ENCODE peak calls at places on chromosome 17, in six cellular contexts. Q, P, I, D, S and L are unnamed samples.
A peak's percentile ranks its signal among the peaks of the same experiment; 100 is the strongest.

GRCh38 chr17:6044261-6044660 is 25.9 kb upstream of the WSCD1 start:
- DNase-seq in P (no peak), Q (no peak), S (no peak), D (no peak), I (no peak), L (no peak)

GRCh38 chr17:67372751-67373150 is 4.3 kb upstream of the PITPNC1 start:
- DNase-seq in Q (peak; percentile 32), I (no peak), S (no peak), D (no peak), P (no peak), L (no peak)

GRCh38 chr17:55157165-55157564 is 107.6 kb upstream of the HLF start:
- DNase-seq in Q (peak; percentile 33), S (no peak), P (no peak), D (peak; percentile 18), I (peak; percentile 37), L (no peak)

GRCh38 chr17:45108595-45109521 is 23.5 kb downstream of the PLCD3 start:
- DNase-seq in S (no peak), P (no peak), I (no peak), Q (no peak), D (no peak), L (peak; percentile 59)

GRCh38 chr17:42296012-42296411 is 7.7 kb downstream of the STAT5A start:
- DNase-seq in P (no peak), S (no peak), I (no peak), Q (no peak), D (no peak), L (no peak)

GRCh38 chr17:2034157-2034556 is 4.2 kb downstream of the DPH1 start:
- DNase-seq in S (no peak), Q (no peak), P (no peak), I (peak; percentile 65), D (peak; percentile 81), L (no peak)

GRCh38 chr17:56499799-56500388 is 93.6 kb upstream of the NOG start:
- DNase-seq in I (peak; percentile 43), Q (peak; percentile 38), P (no peak), S (no peak), D (peak; percentile 45), L (no peak)

GRCh38 chr17:5381542-5381941 is 37.9 kb downstream of the NUP88 start:
- DNase-seq in Q (peak; percentile 41), D (peak; percentile 70), I (peak; percentile 78), S (no peak), P (no peak), L (no peak)

GRCh38 chr17:17403899-17404576 is 72.8 kb upstream of the MED9 start:
- DNase-seq in D (no peak), I (no peak), S (no peak), Q (no peak), P (peak; percentile 62), L (no peak)

GRCh38 chr17:75601057-75601987 is 13.7 kb downstream of the MYO15B start:
- DNase-seq in Q (peak; percentile 44), S (peak; percentile 29), I (peak; percentile 29), D (peak; percentile 32), P (peak; percentile 35), L (peak; percentile 95)

GRCh38 chr17:66746736-66747135 is 88.2 kb upstream of the CACNG5 start:
- DNase-seq in P (no peak), D (peak; percentile 9), Q (no peak), I (peak; percentile 33), S (no peak), L (no peak)

GRCh38 chr17:83061586-83061985 is 17.8 kb upstream of the METRNL start:
- DNase-seq in I (no peak), Q (no peak), D (no peak), S (peak; percentile 5), P (no peak), L (no peak)

GRCh38 chr17:63741251-63742049 is at the start of gene STRADA:
- DNase-seq in S (peak; percentile 99), D (peak; percentile 99), I (peak; percentile 92), P (peak; percentile 98), Q (peak; percentile 96), L (peak; percentile 98)

GRCh38 chr17:64491034-64491860 is 5.6 kb downstream of the POLG2 start:
- DNase-seq in I (peak; percentile 61), Q (peak; percentile 72), S (peak; percentile 29), P (peak; percentile 41), D (peak; percentile 63), L (no peak)

GRCh38 chr17:6894206-6894528 is 62.6 kb upstream of the TEKT1 start:
- DNase-seq in S (no peak), Q (peak; percentile 37), D (peak; percentile 45), I (peak; percentile 30), P (no peak), L (peak; percentile 91)

GRCh38 chr17:82255573-82255972 is 17.9 kb downstream of the CSNK1D start:
- DNase-seq in S (no peak), I (no peak), Q (no peak), P (no peak), D (no peak), L (no peak)

GRCh38 chr17:35745246-35745645 is 7.8 kb downstream of the GAS2L2 start:
- DNase-seq in I (no peak), Q (no peak), P (no peak), S (no peak), D (no peak), L (peak; percentile 36)

GRCh38 chr17:76909971-76910760 is 42.0 kb downstream of the MGAT5B start:
- DNase-seq in I (peak; percentile 18), P (no peak), D (peak; percentile 52), Q (peak; percentile 43), S (peak; percentile 38), L (peak; percentile 93)

GRCh38 chr17:66964930-66965800 is 658 bp downstream of the CACNG4 start:
- DNase-seq in I (no peak), S (no peak), Q (no peak), P (no peak), D (no peak), L (peak; percentile 98)

GRCh38 chr17:8598913-8599312 is 31.6 kb downstream of the MYH10 start:
- DNase-seq in S (no peak), D (peak; percentile 9), Q (no peak), I (no peak), P (no peak), L (no peak)

GRCh38 chr17:15307686-15308085 is 33.7 kb downstream of the TEKT3 start:
- DNase-seq in I (peak; percentile 40), P (no peak), S (no peak), D (no peak), Q (no peak), L (no peak)

GRCh38 chr17:70989301-70989700 is 820.0 kb downstream of the KCNJ2 start:
- DNase-seq in I (no peak), Q (peak; percentile 19), P (no peak), S (no peak), D (no peak), L (no peak)

GRCh38 chr17:50372708-50373556 is at the start of the genes EME1 and MRPL27:
- DNase-seq in D (peak; percentile 93), I (peak; percentile 83), P (peak; percentile 87), Q (peak; percentile 91), S (peak; percentile 88), L (peak; percentile 93)

GRCh38 chr17:63760771-63761539 is 12.4 kb downstream of the CCDC47 start:
- DNase-seq in I (peak; percentile 21), S (no peak), Q (no peak), D (peak; percentile 10), P (no peak), L (no peak)

GRCh38 chr17:50845260-50846147 is 10.1 kb downstream of the WFIKKN2 start:
- DNase-seq in D (peak; percentile 90), S (peak; percentile 50), Q (peak; percentile 65), P (no peak), I (peak; percentile 46), L (peak; percentile 43)

GRCh38 chr17:61583242-61583641 is 7.8 kb downstream of the NACA2 start:
- DNase-seq in S (no peak), P (no peak), I (peak; percentile 76), Q (peak; percentile 75), D (peak; percentile 79), L (no peak)

GRCh38 chr17:8621585-8621984 is 8.9 kb downstream of the MYH10 start:
- DNase-seq in S (no peak), I (peak; percentile 77), P (no peak), Q (peak; percentile 38), D (peak; percentile 53), L (no peak)

GRCh38 chr17:29855686-29856085 is 74.3 kb downstream of the SSH2 start:
- DNase-seq in S (no peak), P (no peak), D (peak; percentile 69), I (peak; percentile 67), Q (peak; percentile 77), L (no peak)

GRCh38 chr17:1030684-1031557 is 34.0 kb downstream of the TIMM22 start:
- DNase-seq in Q (no peak), P (no peak), D (peak; percentile 18), S (no peak), I (peak; percentile 12), L (peak; percentile 78)
- H3K4me3 ChIP-seq in Q (no peak overlapping the region), P (no peak overlapping the region), D (no peak overlapping the region), S (peak overlapping the region; percentile 49), I (no peak overlapping the region), L (peak overlapping the region; percentile 59)

GRCh38 chr17:79799174-79799537 is 2.3 kb upstream of the CBX8 start:
- DNase-seq in D (no peak), Q (no peak), S (no peak), I (no peak), P (no peak), L (peak; percentile 73)
- H3K4me3 ChIP-seq in D (no peak overlapping the region), Q (no peak overlapping the region), S (no peak overlapping the region), I (no peak overlapping the region), P (no peak overlapping the region), L (no peak overlapping the region)

DNA sequence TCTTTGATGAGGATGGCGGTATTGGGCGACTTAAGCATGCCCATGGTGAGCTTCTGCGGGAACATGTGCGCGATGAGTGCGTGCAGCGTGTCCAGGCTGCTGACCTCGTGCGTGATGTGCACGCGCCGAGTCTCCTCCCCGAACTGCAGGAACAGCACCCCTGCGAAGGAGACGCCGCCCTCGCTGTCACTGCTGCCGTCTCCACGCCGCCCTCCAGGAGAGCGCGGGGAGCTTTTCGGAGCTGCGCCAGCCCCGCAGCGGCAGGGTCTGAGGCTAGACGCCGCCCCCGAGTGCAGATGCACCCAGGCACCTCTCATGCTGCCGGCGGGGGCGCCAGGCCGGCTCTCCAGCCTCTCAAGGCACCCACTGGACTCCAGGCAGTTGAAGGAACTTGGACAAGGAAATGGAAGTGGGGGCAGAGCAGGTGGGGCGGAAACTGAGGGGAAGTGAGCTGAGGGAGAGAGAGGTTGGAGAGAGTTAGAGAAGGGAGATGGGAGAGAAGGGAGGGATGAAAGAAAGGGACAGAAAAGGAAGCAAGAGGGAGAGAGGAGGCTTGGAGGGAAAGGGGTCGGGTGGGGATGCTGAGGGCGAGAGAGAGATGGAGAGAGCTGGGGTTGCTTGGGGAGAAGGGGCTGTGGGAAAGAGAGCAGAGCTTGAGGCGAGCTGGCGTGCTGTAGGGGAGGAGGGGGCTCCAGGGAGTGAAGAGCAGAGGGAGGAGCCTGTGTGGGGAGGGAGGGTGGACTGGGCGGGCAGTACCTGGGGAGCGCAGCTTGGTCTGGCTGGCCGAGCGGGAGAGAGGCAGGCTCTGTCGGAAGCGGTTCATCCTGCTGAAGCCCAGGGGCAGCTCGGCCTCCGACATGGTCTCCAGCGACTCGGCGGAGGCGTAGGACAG is 42.1 kb downstream of the SRCIN1 start:
- DNase-seq in P (no peak), Q (no peak), D (no peak), S (no peak), I (no peak), L (peak; percentile 96)
- H3K4me3 ChIP-seq in P (peak overlapping the region; percentile 32), Q (no peak overlapping the region), D (no peak overlapping the region), S (no peak overlapping the region), I (no peak overlapping the region), L (peak overlapping the region; percentile 52)

GRCh38 chr17:40348136-40348504 is 16.4 kb downstream of the GJD3 start:
- DNase-seq in S (no peak), P (no peak), D (no peak), Q (no peak), I (no peak), L (peak; percentile 78)
- H3K4me3 ChIP-seq in S (peak overlapping the region; percentile 93), P (no peak overlapping the region), D (no peak overlapping the region), Q (no peak overlapping the region), I (no peak overlapping the region), L (no peak overlapping the region)

GRCh38 chr17:43721537-43722268 is 36.9 kb downstream of the SOST start:
- DNase-seq in D (peak; percentile 52), Q (peak; percentile 53), S (no peak), I (peak; percentile 30), P (no peak), L (peak; percentile 29)
- H3K4me3 ChIP-seq in D (no peak overlapping the region), Q (no peak overlapping the region), S (no peak overlapping the region), I (no peak overlapping the region), P (no peak overlapping the region), L (no peak overlapping the region)